ENCODE peak calls at places on chromosome 21, in seven cellular contexts. T, G, X, P, R, W and C are unnamed samples.

GRCh38 chr21:42118901-42119300 is 47.8 kb downstream of the UMODL1 start:
- DNase-seq in T (no peak), G (no peak), X (no peak), P (no peak), R (peak; percentile 74), W (no peak), C (no peak)

GRCh38 chr21:15506086-15506485 is 223.7 kb upstream of the USP25 start:
- DNase-seq in T (no peak), G (no peak), X (no peak), P (no peak), R (no peak), W (no peak), C (no peak)

GRCh38 chr21:27024971-27025370 is 58.1 kb upstream of the ADAMTS5 start:
- DNase-seq in T (no peak), G (no peak), X (no peak), P (no peak), R (no peak), W (no peak), C (no peak)

GRCh38 chr21:15400905-15401304 is 328.9 kb upstream of the USP25 start:
- DNase-seq in T (no peak), G (no peak), X (no peak), P (no peak), R (no peak), W (no peak), C (no peak)

GRCh38 chr21:44487831-44488230 is 32.5 kb downstream of the LRRC3 start:
- DNase-seq in T (peak; percentile 25), G (no peak), X (peak; percentile 36), P (peak; percentile 48), R (peak; percentile 1), W (no peak), C (no peak)

GRCh38 chr21:32410916-32411315 is 1.6 kb upstream of the EVA1C start:
- DNase-seq in T (no peak), G (no peak), X (no peak), P (no peak), R (no peak), W (no peak), C (no peak)

GRCh38 chr21:26945916-26946315 is 21.0 kb downstream of the ADAMTS5 start:
- DNase-seq in T (no peak), G (no peak), X (no peak), P (no peak), R (no peak), W (no peak), C (no peak)

GRCh38 chr21:38386967-38387366 is 111.3 kb downstream of the ERG start:
- DNase-seq in T (no peak), G (no peak), X (peak; percentile 60), P (no peak), R (peak; percentile 88), W (no peak), C (no peak)

GRCh38 chr21:14538477-14538876 is 7.6 kb downstream of the SAMSN1 start:
- DNase-seq in T (no peak), G (no peak), X (no peak), P (no peak), R (no peak), W (no peak), C (no peak)

GRCh38 chr21:41228006-41228370 is 60.0 kb downstream of the BACE2 start:
- DNase-seq in T (no peak), G (no peak), X (no peak), P (no peak), R (no peak), W (no peak), C (no peak)